ENCODE peak calls at places on chromosomes 3 and 15, in seven cellular contexts. T is amniotic stem cell; X is activated T-helper 1 cell treated with Interleukin-2 at 50 U/mL for 16 hours; V is activated CD4-positive, alpha-beta T cell treated with anti-CD3 and anti-CD28 coated beads, Interleukin-2, amount 50 U/mL, for 4 hours; N is GM12865; Z is NAMALWA; D is foreskin melanocyte. U is an unnamed sample.

GRCh38 chr3:74390121-74390870 is 224.2 kb downstream of the CNTN3 start:
- DNase-seq in T (no peak), X (no peak), V (no peak), N (no peak), Z (no peak), D (no peak), U (no peak)

GRCh38 chr3:27171113-27171512 is 198.1 kb downstream of the NEK10 start:
- DNase-seq in T (no peak), X (no peak), V (no peak), N (peak; percentile 15), Z (peak; percentile 24), D (no peak), U (no peak)

GRCh38 chr3:55716044-55716443 is 228.9 kb upstream of the WNT5A start:
- DNase-seq in T (no peak), X (no peak), V (no peak), N (no peak), Z (no peak), D (no peak), U (no peak)

GRCh38 chr3:31968391-31968926 is 12.6 kb downstream of the OSBPL10 start:
- DNase-seq in T (no peak), X (no peak), V (no peak), N (no peak), Z (no peak), D (no peak), U (no peak)

GRCh38 chr15:77013786-77014136 is 18.8 kb downstream of the PSTPIP1 start:
- DNase-seq in T (no peak), X (peak; percentile 79), V (peak; percentile 89), N (peak; percentile 72), Z (no peak), D (no peak), U (peak; percentile 75)

GRCh38 chr3:129701161-129701560 is 94.7 kb upstream of the PLXND1 start:
- DNase-seq in T (no peak), X (no peak), V (no peak), N (no peak), Z (no peak), D (no peak), U (no peak)

GRCh38 chr3:130341388-130341787 is 4.1 kb upstream of the COL6A5 start:
- DNase-seq in T (no peak), X (no peak), V (no peak), N (no peak), Z (no peak), D (no peak), U (no peak)

GRCh38 chr3:31234143-31234542 is 298.6 kb upstream of the STT3B start:
- DNase-seq in T (no peak), X (no peak), V (no peak), N (no peak), Z (no peak), D (no peak), U (no peak)

GRCh38 chr3:169285057-169285990 is 378.2 kb downstream of the MECOM start:
- DNase-seq in T (no peak), X (no peak), V (no peak), N (no peak), Z (no peak), D (no peak), U (no peak)

GRCh38 chr3:38102073-38102844 is 34.7 kb downstream of the ACAA1 start:
- DNase-seq in T (no peak), X (no peak), V (no peak), N (no peak), Z (no peak), D (no peak), U (no peak)

GRCh38 chr3:101340591-101340990 is 20.2 kb upstream of the IMPG2 start:
- DNase-seq in T (no peak), X (no peak), V (no peak), N (no peak), Z (no peak), D (no peak), U (no peak)

U was measured in T-helper 22 cell.